ENCODE peak calls at places on chromosomes 2 and 18, in ten cellular contexts. V is ovary, S is body of pancreas, D is A549, I is upper lobe of left lung, J is heart left ventricle, F is IMR-90, A is HCT116, H is adrenal gland, O is endothelial cell of umbilical vein. L is an unnamed sample.

GRCh38 chr2:97714950-97715652 is 1.7 kb downstream of the ZAP70 start:
- DNase-seq in H (no peak), D (no peak), I (no peak), F (no peak), O (no peak), A (no peak), J (no peak), V (no peak), S (no peak), L (no peak)

GRCh38 chr2:112907001-112907949 is 3.7 kb upstream of the IL37 start:
- DNase-seq in O (no peak), D (no peak), S (no peak), A (no peak), J (no peak), V (no peak), F (no peak), H (no peak), I (peak), L (no peak)

GRCh38 chr2:173090973-173091660 is 15.5 kb downstream of the MAP3K20 start:
- DNase-seq in A (no peak), S (no peak), J (peak), O (no peak), I (no peak), H (no peak), D (no peak), V (peak), F (no peak), L (no peak)

GRCh38 chr2:12300019-12300602 is 416.6 kb upstream of the TRIB2 start:
- DNase-seq in F (peak), D (no peak), J (no peak), H (no peak), I (no peak), O (peak), V (no peak), S (no peak), A (no peak), L (no peak)

GRCh38 chr2:7096726-7097352 is 179.6 kb downstream of the RNF144A start:
- DNase-seq in O (no peak), S (no peak), A (no peak), H (no peak), F (no peak), J (no peak), V (peak), D (no peak), I (peak), L (no peak)

GRCh38 chr2:61726456-61727209 is 127.2 kb downstream of the FAM161A start:
- DNase-seq in I (no peak), J (no peak), O (no peak), H (no peak), S (no peak), A (no peak), F (peak), V (no peak), D (peak), L (no peak)

GRCh38 chr18:4181882-4182568 is 273.1 kb downstream of the DLGAP1 start:
- DNase-seq in S (no peak), D (peak), O (no peak), A (no peak), V (no peak), I (no peak), F (no peak), J (no peak), H (no peak), L (no peak)

GRCh38 chr2:176913955-176914354 is 298.6 kb upstream of the HNRNPA3 start:
- DNase-seq in J (no peak), V (no peak), D (no peak), A (no peak), F (no peak), H (no peak), S (no peak), O (no peak), I (no peak), L (no peak)

GRCh38 chr18:55287935-55288868 is 299.8 kb downstream of the TCF4 start:
- DNase-seq in O (peak), H (no peak), A (no peak), J (no peak), F (no peak), D (no peak), S (no peak), V (no peak), I (no peak), L (no peak)

GRCh38 chr2:68342470-68342869 is 22.6 kb upstream of the PLEK start:
- DNase-seq in O (no peak), A (no peak), H (no peak), F (no peak), J (no peak), V (no peak), D (no peak), I (no peak), S (no peak), L (no peak)

GRCh38 chr2:95299961-95300360 is 2.8 kb downstream of the KCNIP3 start:
- DNase-seq in J (no peak), H (no peak), D (no peak), V (no peak), I (peak), O (no peak), S (no peak), F (no peak), A (no peak), L (no peak)

GRCh38 chr18:75063615-75064512 is 145.1 kb downstream of the PTGR3 start:
- DNase-seq in O (no peak), V (no peak), D (no peak), J (no peak), F (no peak), I (peak), H (no peak), A (no peak), S (no peak), L (no peak)

GRCh38 chr2:98775146-98775988 is 44.4 kb upstream of the MGAT4A start:
- DNase-seq in O (peak), S (peak), A (no peak), I (peak), V (no peak), F (no peak), J (no peak), H (no peak), D (no peak), L (no peak)

GRCh38 chr2:159185401-159186130 is 100.9 kb downstream of the WDSUB1 start:
- DNase-seq in V (no peak), F (peak), H (no peak), I (no peak), O (peak), S (peak), A (peak), J (no peak), D (peak), L (peak)

GRCh38 chr2:135150711-135151110 is 98.6 kb downstream of the RAB3GAP1 start:
- DNase-seq in V (no peak), H (no peak), S (no peak), A (no peak), I (no peak), J (no peak), D (peak), O (no peak), F (no peak), L (no peak)

GRCh38 chr2:159775006-159775405 is 23.0 kb downstream of the CD302 start:
- DNase-seq in H (no peak), F (peak), J (no peak), I (no peak), O (no peak), S (no peak), D (no peak), V (no peak), A (no peak), L (no peak)

GRCh38 chr2:241803387-241804325 is 5.3 kb upstream of the NEU4 start:
- DNase-seq in D (peak), O (peak), I (peak), J (no peak), A (no peak), S (peak), H (peak), V (peak), F (peak), L (no peak)

GRCh38 chr18:58580623-58581022 is 48.3 kb downstream of the ALPK2 start:
- DNase-seq in I (no peak), D (peak), A (no peak), O (no peak), V (no peak), J (no peak), F (peak), S (no peak), H (no peak), L (no peak)

GRCh38 chr2:238225911-238226697 is 13.7 kb downstream of the HES6 start:
- DNase-seq in D (no peak), S (no peak), V (peak), O (no peak), A (no peak), F (peak), J (no peak), H (peak), I (peak), L (no peak)

GRCh38 chr2:128591022-128591840 is 272.6 kb upstream of the HS6ST1 start:
- DNase-seq in I (no peak), S (no peak), F (no peak), H (no peak), O (no peak), V (no peak), A (no peak), D (no peak), J (no peak), L (no peak)

GRCh38 chr2:173347305-173348168 is 7.1 kb upstream of the CDCA7 start:
- DNase-seq in H (no peak), V (no peak), O (no peak), J (no peak), I (no peak), A (no peak), F (no peak), S (no peak), D (no peak), L (no peak)

GRCh38 chr2:223180463-223180862 is 128.5 kb downstream of the KCNE4 start:
- DNase-seq in F (no peak), A (no peak), S (no peak), H (no peak), V (no peak), O (peak), J (no peak), I (no peak), D (no peak), L (no peak)

GRCh38 chr2:45354776-45355175 is 256.3 kb downstream of the SRBD1 start:
- DNase-seq in A (no peak), O (no peak), J (no peak), V (no peak), I (no peak), S (no peak), H (no peak), F (no peak), D (no peak), L (no peak)

GRCh38 chr2:18845854-18846253 is 256.5 kb upstream of the NT5C1B start:
- DNase-seq in V (no peak), S (no peak), A (no peak), J (no peak), H (no peak), I (no peak), D (no peak), F (no peak), O (no peak), L (no peak)

GRCh38 chr2:18855027-18855426 is 265.7 kb upstream of the NT5C1B start:
- DNase-seq in A (peak), S (no peak), I (no peak), V (no peak), D (peak), J (no peak), H (no peak), F (peak), O (no peak), L (peak)

GRCh38 chr2:18848641-18849040 is 259.3 kb upstream of the NT5C1B start:
- DNase-seq in J (no peak), S (no peak), D (no peak), H (no peak), A (no peak), F (no peak), V (no peak), I (no peak), O (no peak), L (no peak)

GRCh38 chr2:18849841-18850578 is 260.6 kb upstream of the NT5C1B start:
- DNase-seq in V (no peak), S (no peak), A (no peak), H (no peak), D (no peak), J (no peak), I (no peak), F (no peak), O (no peak), L (no peak)
- TF ChIP-seq POLR2A in V (no peak), S (no peak), A (no peak), H (no peak), D (no peak), J (no peak), I (no peak), F (no peak), O (no peak), L (no peak)

GRCh38 chr2:64938607-64939285 is 50.5 kb upstream of the SLC1A4 start:
- DNase-seq in D (no peak), A (no peak), F (no peak), H (no peak), S (no peak), I (no peak), O (no peak), J (no peak), V (no peak), L (no peak)

GRCh38 chr2:64941751-64942150 is 47.4 kb upstream of the SLC1A4 start:
- DNase-seq in D (no peak), I (no peak), O (no peak), J (no peak), A (no peak), H (no peak), F (no peak), V (no peak), S (no peak), L (no peak)

GRCh38 chr2:64937341-64938230 is 51.6 kb upstream of the SLC1A4 start:
- DNase-seq in I (peak), A (no peak), O (no peak), F (no peak), J (no peak), H (peak), V (no peak), S (peak), D (no peak), L (no peak)

GRCh38 chr2:64941143-64941542 is 48.1 kb upstream of the SLC1A4 start:
- DNase-seq in J (no peak), F (no peak), V (no peak), A (no peak), O (no peak), H (no peak), S (no peak), I (no peak), D (no peak), L (no peak)

DNA sequence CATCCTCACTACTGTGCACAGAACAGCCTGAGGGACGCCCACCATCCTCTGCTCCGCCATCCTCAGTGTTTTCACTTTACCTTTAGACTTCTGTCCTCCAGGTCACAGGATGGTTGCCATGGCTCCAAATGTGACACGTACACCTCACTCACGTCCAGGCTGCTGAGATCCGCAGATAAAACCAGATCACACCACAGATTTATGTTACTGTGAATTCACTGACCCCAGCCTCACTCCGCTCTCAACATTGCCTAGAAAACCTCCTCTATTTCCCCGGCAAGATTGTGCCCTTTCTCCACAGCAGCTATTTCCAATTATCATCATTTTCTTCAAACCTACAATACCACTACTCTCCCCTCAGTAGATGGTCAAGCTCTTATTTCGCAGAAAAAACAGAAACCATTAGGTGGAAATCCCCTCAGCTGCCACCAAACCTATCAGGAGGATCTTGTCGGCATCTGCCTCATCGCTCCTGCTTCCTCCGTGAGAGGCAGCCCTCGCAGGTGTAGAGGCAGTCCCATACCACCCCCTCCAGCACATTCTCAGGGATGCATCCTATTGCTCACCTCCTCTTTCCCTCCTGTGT is 49.8 kb upstream of the SLC1A4 start:
- DNase-seq in F (no peak), J (no peak), A (no peak), H (no peak), I (no peak), D (no peak), O (no peak), S (no peak), V (no peak), L (no peak)
- TF ChIP-seq POLR2A in F (no peak), J (no peak), A (no peak), H (no peak), I (no peak), D (no peak), O (no peak), S (no peak), V (no peak), L (no peak)

DNA sequence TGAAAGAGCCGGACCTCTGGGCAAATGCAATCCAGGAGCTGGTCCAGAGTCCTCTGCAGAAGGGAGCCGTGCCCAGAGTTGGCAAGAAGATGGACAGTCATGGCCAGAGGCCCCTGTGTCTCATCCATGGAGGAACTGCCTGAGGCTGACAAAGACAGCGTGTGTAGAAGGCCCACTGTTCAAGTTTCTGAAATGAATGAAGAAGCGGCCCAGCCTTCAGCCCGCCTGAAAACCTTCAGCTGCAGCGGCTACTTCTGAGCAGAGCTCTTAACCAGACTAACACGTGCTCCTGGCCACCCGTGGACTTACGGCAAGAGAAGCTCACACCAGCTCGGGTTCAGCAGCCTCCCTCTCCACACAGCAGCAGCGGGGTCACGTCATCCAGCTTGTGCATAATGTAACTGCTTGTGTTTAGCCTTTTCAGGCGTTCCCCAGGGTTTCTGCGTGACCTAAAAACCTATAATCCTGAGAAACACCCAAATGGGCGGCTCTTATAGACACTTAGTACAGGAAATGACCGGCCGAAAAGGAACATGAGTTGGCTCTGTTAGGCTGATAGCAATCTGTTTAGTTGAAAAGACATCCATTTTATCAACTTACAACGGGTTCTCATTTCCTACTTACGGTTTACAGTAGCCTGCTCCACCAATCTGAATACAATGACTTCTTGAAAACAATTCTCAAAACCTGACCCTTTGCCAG is at the start of gene FAM124B:
- DNase-seq in S (peak), O (peak), D (no peak), A (no peak), F (peak), J (peak), I (no peak), V (no peak), H (peak), L (no peak)
- TF ChIP-seq POLR2A in S (no peak), O (peak), D (no peak), A (no peak), F (no peak), J (peak), I (peak), V (no peak), H (no peak), L (no peak)

DNA sequence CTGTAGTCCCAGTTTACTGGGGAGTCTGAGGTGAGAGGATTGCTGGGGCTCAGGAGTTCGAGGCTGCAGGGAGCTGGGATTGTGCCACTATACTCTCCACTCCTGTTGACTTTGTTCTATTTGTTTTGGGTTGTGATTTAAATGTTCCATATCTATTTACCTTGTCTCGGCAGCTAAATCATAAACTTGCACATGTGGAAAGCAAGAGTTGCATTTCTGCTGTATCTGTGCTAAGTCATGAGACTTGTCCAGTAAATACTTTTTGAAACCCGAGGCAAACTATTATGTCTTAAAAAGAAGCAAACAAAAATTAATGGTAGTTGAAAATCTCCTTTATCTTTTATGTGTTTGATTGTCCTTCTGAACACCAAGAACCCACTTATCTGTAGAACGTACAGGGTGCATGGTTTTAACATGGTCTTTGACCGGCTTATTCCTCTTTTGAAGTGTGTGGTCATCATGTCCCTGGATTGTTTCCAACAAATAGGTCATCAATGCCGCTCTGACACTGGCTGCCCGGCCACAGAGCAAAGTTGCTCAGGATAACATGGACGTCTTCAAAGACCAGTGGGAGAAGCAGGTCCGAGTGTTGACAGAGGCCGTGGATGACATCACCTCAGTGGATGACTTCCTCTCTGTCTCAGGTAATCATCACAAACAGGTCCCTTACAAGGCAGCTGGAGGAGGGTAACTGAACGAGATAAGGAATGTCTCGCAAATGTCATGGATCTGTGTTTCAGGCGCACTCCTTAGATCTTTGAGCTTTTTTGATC is 241.1 kb upstream of the LRRTM1 start:
- DNase-seq in I (no peak), D (no peak), V (no peak), J (no peak), A (no peak), O (no peak), H (no peak), F (no peak), S (no peak), L (no peak)
- TF ChIP-seq POLR2A in I (no peak), D (no peak), V (no peak), J (no peak), A (no peak), O (no peak), H (no peak), F (no peak), S (no peak), L (no peak)

DNA sequence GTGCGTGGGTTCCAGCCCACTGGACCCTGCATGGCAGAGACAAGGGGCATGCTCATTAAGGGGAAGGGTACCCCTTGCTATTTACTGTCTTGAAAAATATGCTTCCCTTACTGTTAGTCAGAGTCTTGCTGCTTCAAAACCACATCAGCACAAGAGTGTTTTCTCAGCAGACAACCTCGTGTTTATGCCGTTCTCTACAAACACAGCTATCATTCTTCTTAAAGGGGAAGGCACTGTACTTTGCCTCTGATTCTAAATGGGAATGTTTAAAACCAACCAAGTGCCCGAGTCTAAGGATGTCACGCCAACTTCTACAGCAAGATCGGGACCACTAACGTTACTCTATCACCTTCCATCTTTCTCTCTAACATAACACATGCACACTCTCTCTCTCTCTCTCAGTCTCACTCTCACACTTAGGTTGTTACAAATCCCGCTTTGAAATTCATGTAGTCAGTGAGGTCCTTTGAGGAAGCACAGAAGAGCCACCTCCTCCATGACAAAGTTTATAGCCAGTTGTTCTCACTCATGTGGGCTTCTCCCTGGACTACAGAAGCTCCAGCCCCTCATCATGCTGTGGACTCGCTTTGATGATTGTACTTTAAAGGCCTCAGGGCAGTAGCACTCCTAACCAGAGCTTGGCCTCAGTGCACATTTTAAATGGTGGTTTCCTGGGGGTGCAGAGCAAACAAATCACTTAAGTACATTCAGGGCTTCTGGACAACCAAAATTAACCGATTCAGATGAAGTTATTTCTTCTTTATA is 115.5 kb downstream of the MTCL1 start:
- DNase-seq in O (no peak), I (no peak), J (no peak), A (no peak), V (no peak), F (no peak), S (no peak), D (no peak), H (no peak), L (no peak)
- TF ChIP-seq POLR2A in O (no peak), I (no peak), J (no peak), A (no peak), V (no peak), F (no peak), S (no peak), D (no peak), H (no peak), L (no peak)

GRCh38 chr2:200966770-200967169 is 3.3 kb upstream of the ORC2 start:
- DNase-seq in D (peak), H (no peak), V (no peak), A (peak), I (no peak), O (peak), F (peak), S (no peak), J (no peak), L (peak)
- TF ChIP-seq POLR2A in D (no peak), H (no peak), V (no peak), A (no peak), I (no peak), O (no peak), F (no peak), S (no peak), J (no peak), L (no peak)